ENCODE peak calls at places on chromosomes 13 and 19, in five cellular contexts. One of them, this sample, is unnamed. For H3K4me1, the result is how much of the 10 kb centered on the place peaks cover.

GRCh38 chr19:10501971-10502523 is 1.1 kb downstream of the KEAP1 start:
- DNase-seq in tibial nerve: peak
- DNase-seq in uterus: peak
- DNase-seq in A549: peak
- DNase-seq in osteoblast: peak
- DNase-seq in this sample: peak

GRCh38 chr13:24473646-24474045 is 38.9 kb downstream of the PARP4 start:
- DNase-seq in tibial nerve: no peak
- DNase-seq in uterus: no peak
- DNase-seq in A549: no peak
- DNase-seq in osteoblast: no peak
- DNase-seq in this sample: no peak

GRCh38 chr13:93715866-93716265 is 489.3 kb downstream of the GPC6 start:
- DNase-seq in tibial nerve: no peak
- DNase-seq in uterus: no peak
- DNase-seq in A549: no peak
- DNase-seq in osteoblast: no peak
- DNase-seq in this sample: no peak

GRCh38 chr13:46195017-46195416 is 13.0 kb upstream of the LCP1 start:
- DNase-seq in tibial nerve: no peak
- DNase-seq in uterus: no peak
- DNase-seq in A549: no peak
- DNase-seq in osteoblast: no peak
- DNase-seq in this sample: no peak

GRCh38 chr13:20943519-20944012 is 41.0 kb upstream of the XPO4 start:
- DNase-seq in tibial nerve: peak
- DNase-seq in uterus: peak
- DNase-seq in A549: peak
- DNase-seq in osteoblast: peak
- DNase-seq in this sample: peak

GRCh38 chr19:33795370-33796163 is 1.1 kb upstream of the KCTD15 start:
- DNase-seq in tibial nerve: peak
- DNase-seq in uterus: peak
- DNase-seq in A549: peak
- DNase-seq in osteoblast: peak
- DNase-seq in this sample: peak

GRCh38 chr13:54884645-54885044 is 1856.0 kb downstream of the OLFM4 start:
- DNase-seq in tibial nerve: no peak
- DNase-seq in uterus: no peak
- DNase-seq in A549: no peak
- DNase-seq in osteoblast: no peak
- DNase-seq in this sample: no peak

GRCh38 chr13:78102121-78102677 is 183.6 kb upstream of the EDNRB start:
- DNase-seq in tibial nerve: peak
- DNase-seq in uterus: peak
- DNase-seq in A549: peak
- DNase-seq in osteoblast: peak
- DNase-seq in this sample: no peak

GRCh38 chr13:71751074-71751473 is 115.9 kb downstream of the DACH1 start:
- DNase-seq in tibial nerve: no peak
- DNase-seq in uterus: no peak
- DNase-seq in A549: no peak
- DNase-seq in osteoblast: no peak
- DNase-seq in this sample: no peak

GRCh38 chr13:20558982-20559381 is 8.0 kb upstream of the IFT88 start:
- DNase-seq in tibial nerve: no peak
- DNase-seq in uterus: no peak
- DNase-seq in A549: no peak
- DNase-seq in osteoblast: no peak
- DNase-seq in this sample: no peak

DNA sequence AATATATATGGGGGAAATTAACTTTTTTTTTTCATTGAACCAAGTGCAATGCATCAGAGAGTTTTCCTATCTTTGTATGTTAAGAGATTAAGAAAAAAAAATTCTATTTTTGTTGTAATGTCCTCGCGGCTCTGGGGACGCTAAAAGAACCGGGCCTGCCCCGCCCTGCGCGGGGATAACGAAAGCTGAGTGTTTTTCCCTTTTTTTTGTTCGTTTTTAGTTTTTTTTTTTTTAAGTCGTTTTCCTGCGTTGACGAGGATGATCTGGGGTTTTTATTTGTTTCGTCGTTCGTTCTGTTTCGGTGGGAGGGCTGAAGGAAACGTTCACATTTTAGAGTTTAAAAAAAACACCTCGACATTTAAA is 5.7 kb downstream of the LYL1 start:
- DNase-seq in tibial nerve: no peak
- DNase-seq in uterus: peak
- DNase-seq in A549: no peak
- DNase-seq in osteoblast: peak
- DNase-seq in this sample: no peak
- H3K4me1 ChIP-seq in tibial nerve: half or more
- H3K4me1 ChIP-seq in uterus: under half
- H3K4me1 ChIP-seq in A549: under half
- H3K4me1 ChIP-seq in osteoblast: under half
- H3K4me1 ChIP-seq in this sample: under half

GRCh38 chr19:42424345-42424707 is 2.9 kb downstream of the LIPE start:
- DNase-seq in tibial nerve: no peak
- DNase-seq in uterus: no peak
- DNase-seq in A549: no peak
- DNase-seq in osteoblast: no peak
- DNase-seq in this sample: no peak

GRCh38 chr19:42423462-42424344 is 3.5 kb downstream of the LIPE start:
- DNase-seq in tibial nerve: peak
- DNase-seq in uterus: peak
- DNase-seq in A549: peak
- DNase-seq in osteoblast: peak
- DNase-seq in this sample: peak

GRCh38 chr19:42421591-42422031 is 5.6 kb downstream of the LIPE start:
- DNase-seq in tibial nerve: no peak
- DNase-seq in uterus: peak
- DNase-seq in A549: no peak
- DNase-seq in osteoblast: peak
- DNase-seq in this sample: peak

GRCh38 chr19:42422092-42422575 is 5.1 kb downstream of the LIPE start:
- DNase-seq in tibial nerve: no peak
- DNase-seq in uterus: no peak
- DNase-seq in A549: no peak
- DNase-seq in osteoblast: peak
- DNase-seq in this sample: no peak

DNA sequence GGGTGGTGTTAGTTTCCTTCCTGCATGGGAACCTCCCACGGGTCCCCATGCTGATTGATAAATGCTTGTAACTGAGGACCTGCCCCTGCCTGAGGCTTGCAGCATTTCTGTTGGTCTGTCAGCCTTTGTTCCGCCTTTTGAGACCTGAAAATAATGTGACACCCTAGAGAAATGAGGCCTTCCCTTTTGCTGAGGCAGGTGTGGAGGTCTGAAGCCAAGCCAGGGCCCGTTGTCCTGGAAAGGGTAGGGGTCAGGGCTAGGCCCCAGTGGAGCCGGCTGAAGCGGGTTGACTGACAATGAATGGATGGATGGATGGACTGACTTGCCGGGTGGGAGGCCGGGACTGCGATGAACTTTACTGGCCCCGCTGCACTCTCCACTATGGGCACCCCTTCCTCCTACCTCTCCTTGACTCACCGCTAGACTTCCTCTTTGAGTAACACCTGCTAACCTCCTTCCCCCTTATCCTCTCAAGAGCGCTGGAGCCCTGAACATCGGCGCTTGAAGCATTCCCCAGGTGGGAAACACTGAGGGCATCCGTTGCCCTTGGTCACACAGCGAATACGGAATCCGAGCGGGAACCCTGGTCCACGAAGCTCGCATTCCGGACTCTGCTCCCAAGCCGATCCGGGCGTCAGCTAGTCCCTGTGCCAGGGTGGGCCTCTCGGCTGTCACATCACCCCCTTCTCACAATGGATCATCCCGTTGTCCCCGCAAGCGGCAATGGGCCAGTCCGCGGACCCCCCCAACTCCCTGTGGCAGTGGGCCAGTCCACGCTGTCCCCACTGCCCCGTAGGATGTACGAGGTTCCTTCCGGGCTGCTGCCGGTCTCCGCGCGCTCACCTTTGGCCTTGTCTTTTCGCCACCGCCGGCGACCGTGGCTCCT is 4.4 kb downstream of the LIPE start:
- DNase-seq in tibial nerve: no peak
- DNase-seq in uterus: no peak
- DNase-seq in A549: no peak
- DNase-seq in osteoblast: peak
- DNase-seq in this sample: no peak
- H3K4me3 ChIP-seq in tibial nerve: peak
- H3K4me3 ChIP-seq in uterus: peak
- H3K4me3 ChIP-seq in A549: peak
- H3K4me3 ChIP-seq in osteoblast: peak
- H3K4me3 ChIP-seq in this sample: peak

GRCh38 chr19:32469796-32470195 is 64.2 kb downstream of the DPY19L3 start:
- DNase-seq in tibial nerve: no peak
- DNase-seq in uterus: no peak
- DNase-seq in A549: no peak
- DNase-seq in osteoblast: no peak
- DNase-seq in this sample: no peak

GRCh38 chr19:32471095-32471494 is 65.5 kb downstream of the DPY19L3 start:
- DNase-seq in tibial nerve: no peak
- DNase-seq in uterus: no peak
- DNase-seq in A549: no peak
- DNase-seq in osteoblast: no peak
- DNase-seq in this sample: no peak

GRCh38 chr19:32475393-32475792 is 69.8 kb downstream of the DPY19L3 start:
- DNase-seq in tibial nerve: no peak
- DNase-seq in uterus: no peak
- DNase-seq in A549: no peak
- DNase-seq in osteoblast: no peak
- DNase-seq in this sample: no peak

DNA sequence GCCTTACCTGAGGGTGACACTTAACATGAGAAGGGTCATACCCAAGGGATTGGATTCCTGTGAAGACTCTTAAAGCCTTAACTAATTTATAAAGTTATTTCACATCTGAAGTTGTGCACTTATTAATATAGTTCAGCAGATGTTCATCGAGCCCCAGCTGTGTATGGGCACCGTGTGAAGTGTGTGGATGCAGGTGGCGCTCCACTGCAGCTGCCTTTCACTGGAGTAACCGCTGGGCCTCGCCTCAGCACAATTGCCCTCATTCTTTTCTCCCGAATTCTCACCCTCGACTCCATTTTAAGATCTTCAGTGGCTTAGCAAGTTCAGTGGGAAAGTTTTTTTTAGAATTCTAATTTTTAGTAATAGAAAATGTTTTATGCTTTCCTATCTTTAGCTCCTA is 66.2 kb downstream of the DPY19L3 start:
- DNase-seq in tibial nerve: no peak
- DNase-seq in uterus: no peak
- DNase-seq in A549: no peak
- DNase-seq in osteoblast: no peak
- DNase-seq in this sample: no peak
- H3K4me1 ChIP-seq in tibial nerve: under half
- H3K4me1 ChIP-seq in uterus: under half
- H3K4me1 ChIP-seq in A549: under half
- H3K4me1 ChIP-seq in osteoblast: under half
- H3K4me1 ChIP-seq in this sample: under half

GRCh38 chr13:40536443-40537113 is 129.9 kb downstream of the FOXO1 start:
- DNase-seq in tibial nerve: no peak
- DNase-seq in uterus: no peak
- DNase-seq in A549: peak
- DNase-seq in osteoblast: peak
- DNase-seq in this sample: no peak
- H3K4me3 ChIP-seq in tibial nerve: no peak
- H3K4me3 ChIP-seq in uterus: no peak
- H3K4me3 ChIP-seq in A549: no peak
- H3K4me3 ChIP-seq in osteoblast: no peak
- H3K4me3 ChIP-seq in this sample: no peak

DNA sequence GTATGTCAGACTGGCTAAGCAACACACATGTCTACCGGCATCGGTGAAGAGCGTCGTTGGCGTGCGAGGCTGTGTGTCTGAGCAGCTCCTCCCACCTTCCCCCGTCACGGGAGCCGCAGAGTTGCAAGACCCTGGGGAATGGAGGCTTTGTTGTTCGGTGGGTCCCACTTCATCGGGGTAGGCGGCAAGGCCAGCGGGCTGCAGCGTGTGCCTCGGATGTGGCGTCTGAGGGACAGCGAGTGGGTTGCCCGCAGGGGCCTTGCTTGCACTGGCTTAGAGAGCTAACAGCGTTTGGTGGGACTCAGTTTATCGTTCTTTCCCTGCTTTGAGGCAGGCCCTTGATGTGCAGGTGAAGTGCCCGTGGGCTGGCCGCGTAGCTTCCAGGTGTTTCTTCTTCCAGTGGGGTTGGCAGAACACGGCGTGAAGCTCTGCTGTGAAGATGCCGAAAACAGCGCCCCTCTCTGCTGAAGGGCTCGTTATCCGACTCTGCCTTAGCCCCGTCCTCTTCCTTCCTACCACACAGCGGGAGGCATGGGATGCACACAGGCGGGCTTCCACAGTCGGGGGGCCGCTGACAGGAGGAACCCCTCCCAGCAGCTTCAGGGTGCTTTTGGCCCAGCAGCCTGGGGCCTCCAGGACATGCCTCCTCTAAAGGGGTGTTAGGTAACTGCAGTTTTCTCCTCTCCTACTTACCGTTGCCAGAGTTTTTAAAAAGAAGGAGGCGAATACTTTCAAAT is 85.2 kb downstream of the ATP11A start:
- DNase-seq in tibial nerve: no peak
- DNase-seq in uterus: no peak
- DNase-seq in A549: no peak
- DNase-seq in osteoblast: peak
- DNase-seq in this sample: peak
- H3K4me1 ChIP-seq in tibial nerve: under half
- H3K4me1 ChIP-seq in uterus: under half
- H3K4me1 ChIP-seq in A549: under half
- H3K4me1 ChIP-seq in osteoblast: under half
- H3K4me1 ChIP-seq in this sample: under half

This sample was measured in aorta.